ENCODE peak calls at places on chromosomes 13 and 19, in ten cellular contexts. K, E, S, V, O, C, Z, Y, W and A are unnamed samples.
A peak's percentile ranks its signal among the peaks of the same experiment; 100 is the strongest.

GRCh38 chr13:94345374-94346195 is 133.9 kb downstream of the DCT start:
- DNase-seq in K (no peak), E (no peak), S (no peak), V (no peak), O (no peak), C (peak; percentile 79), Z (no peak), Y (peak; percentile 71), W (no peak), A (no peak)

GRCh38 chr13:111282425-111282824 is 38.0 kb upstream of the TEX29 start:
- DNase-seq in K (no peak), E (no peak), S (no peak), V (no peak), O (no peak), C (no peak), Z (no peak), Y (no peak), W (no peak), A (no peak)

GRCh38 chr19:28508666-28509065 is 704.3 kb downstream of the UQCRFS1 start:
- DNase-seq in K (no peak), E (no peak), S (no peak), V (no peak), O (no peak), C (no peak), Z (no peak), Y (no peak), W (no peak), A (no peak)

GRCh38 chr13:100124265-100124664 is 35.4 kb downstream of the PCCA start:
- DNase-seq in K (no peak), E (no peak), S (no peak), V (no peak), O (no peak), C (no peak), Z (no peak), Y (peak; percentile 44), W (no peak), A (no peak)

GRCh38 chr19:3520166-3521103 is 14.3 kb downstream of the FZR1 start:
- DNase-seq in K (no peak), E (no peak), S (no peak), V (no peak), O (no peak), C (no peak), Z (no peak), Y (no peak), W (peak; percentile 60), A (no peak)

GRCh38 chr19:345320-345879 is 804 bp upstream of the MIER2 start:
- DNase-seq in K (no peak), E (no peak), S (no peak), V (no peak), O (no peak), C (no peak), Z (no peak), Y (peak; percentile 55), W (no peak), A (no peak)

GRCh38 chr19:27822336-27822735 is 1390.6 kb downstream of the UQCRFS1 start:
- DNase-seq in K (no peak), E (no peak), S (no peak), V (no peak), O (no peak), C (no peak), Z (no peak), Y (no peak), W (no peak), A (no peak)

GRCh38 chr13:94228781-94229180 is 250.7 kb downstream of the DCT start:
- DNase-seq in K (no peak), E (no peak), S (no peak), V (no peak), O (no peak), C (no peak), Z (no peak), Y (no peak), W (no peak), A (no peak)

GRCh38 chr13:109673477-109673876 is 112.9 kb downstream of the IRS2 start:
- DNase-seq in K (no peak), E (no peak), S (no peak), V (no peak), O (no peak), C (no peak), Z (no peak), Y (peak; percentile 38), W (no peak), A (no peak)

GRCh38 chr19:50717891-50718254 is 1.7 kb downstream of the SHANK1 start:
- DNase-seq in K (no peak), E (no peak), S (no peak), V (no peak), O (no peak), C (no peak), Z (no peak), Y (no peak), W (no peak), A (no peak)

GRCh38 chr13:71517004-71517403 is 350.0 kb downstream of the DACH1 start:
- DNase-seq in K (no peak), E (no peak), S (no peak), V (no peak), O (no peak), C (no peak), Z (no peak), Y (peak; percentile 35), W (no peak), A (no peak)

GRCh38 chr19:46760363-46760762 is 14.1 kb upstream of the STRN4 start:
- DNase-seq in K (no peak), E (no peak), S (no peak), V (no peak), O (no peak), C (no peak), Z (no peak), Y (no peak), W (no peak), A (no peak)

GRCh38 chr13:24148414-24149305 is 11.9 kb upstream of the SPATA13 start:
- DNase-seq in K (no peak), E (peak; percentile 56), S (no peak), V (no peak), O (no peak), C (peak; percentile 97), Z (peak; percentile 46), Y (peak; percentile 97), W (no peak), A (no peak)

GRCh38 chr19:38685666-38686529 is 38.4 kb downstream of the ACTN4 start:
- DNase-seq in K (no peak), E (peak; percentile 72), S (no peak), V (no peak), O (no peak), C (peak; percentile 67), Z (no peak), Y (peak; percentile 68), W (no peak), A (peak; percentile 37)

GRCh38 chr19:1363599-1363998 is 20.1 kb upstream of the NDUFS7 start:
- DNase-seq in K (no peak), E (no peak), S (no peak), V (no peak), O (no peak), C (no peak), Z (no peak), Y (no peak), W (no peak), A (no peak)

GRCh38 chr19:8506402-8506957 is 4.0 kb upstream of the PRAM1 start:
- DNase-seq in K (no peak), E (no peak), S (no peak), V (no peak), O (no peak), C (no peak), Z (no peak), Y (no peak), W (no peak), A (no peak)

GRCh38 chr19:22784051-22784450 is at the start of gene ZNF99:
- DNase-seq in K (no peak), E (no peak), S (no peak), V (peak; percentile 16), O (no peak), C (no peak), Z (no peak), Y (no peak), W (no peak), A (no peak)

GRCh38 chr13:106536244-106537034 is 977 bp upstream of the EFNB2 start:
- DNase-seq in K (peak; percentile 90), E (peak; percentile 93), S (peak; percentile 93), V (no peak), O (peak; percentile 90), C (peak; percentile 90), Z (no peak), Y (peak; percentile 97), W (peak; percentile 96), A (peak; percentile 55)

GRCh38 chr13:64278493-64278892 is 2862.8 kb upstream of the PCDH20 start:
- DNase-seq in K (no peak), E (no peak), S (no peak), V (no peak), O (no peak), C (peak; percentile 34), Z (peak; percentile 31), Y (peak; percentile 56), W (no peak), A (no peak)

GRCh38 chr19:37251308-37252229 is 33.6 kb downstream of the ZNF383 start:
- DNase-seq in K (peak; percentile 19), E (no peak), S (peak; percentile 45), V (peak; percentile 10), O (peak; percentile 20), C (peak; percentile 99), Z (no peak), Y (peak; percentile 98), W (peak; percentile 81), A (peak; percentile 25)

GRCh38 chr19:17654993-17655392 is 33.2 kb downstream of the UNC13A start:
- DNase-seq in K (no peak), E (no peak), S (peak; percentile 18), V (no peak), O (no peak), C (no peak), Z (no peak), Y (no peak), W (no peak), A (no peak)

GRCh38 chr19:46456930-46457329 is 14.4 kb downstream of the PNMA8A start:
- DNase-seq in K (no peak), E (no peak), S (no peak), V (no peak), O (no peak), C (no peak), Z (no peak), Y (no peak), W (peak; percentile 11), A (no peak)

GRCh38 chr19:34313188-34313587 is 51.8 kb upstream of the GPI start:
- DNase-seq in K (no peak), E (no peak), S (no peak), V (no peak), O (no peak), C (peak; percentile 52), Z (no peak), Y (peak; percentile 59), W (no peak), A (no peak)

GRCh38 chr13:26985285-26985878 is 186.2 kb downstream of the USP12 start:
- DNase-seq in K (peak; percentile 64), E (peak; percentile 83), S (peak; percentile 65), V (no peak), O (peak; percentile 21), C (peak; percentile 89), Z (peak; percentile 40), Y (peak; percentile 88), W (no peak), A (peak; percentile 25)

GRCh38 chr13:75372517-75372916 is 109.5 kb downstream of the TBC1D4 start:
- DNase-seq in K (no peak), E (peak; percentile 59), S (no peak), V (no peak), O (no peak), C (peak; percentile 78), Z (no peak), Y (peak; percentile 69), W (no peak), A (no peak)

GRCh38 chr13:25466880-25467279 is 95.1 kb downstream of the ATP8A2 start:
- DNase-seq in K (no peak), E (no peak), S (no peak), V (no peak), O (no peak), C (no peak), Z (no peak), Y (no peak), W (no peak), A (no peak)

GRCh38 chr19:46299004-46299509 is 2.2 kb downstream of the HIF3A start:
- DNase-seq in K (no peak), E (no peak), S (no peak), V (peak; percentile 81), O (no peak), C (peak; percentile 96), Z (peak; percentile 80), Y (peak; percentile 98), W (peak; percentile 97), A (no peak)

GRCh38 chr13:109569938-109570711 is 216.3 kb downstream of the IRS2 start:
- DNase-seq in K (no peak), E (no peak), S (peak; percentile 23), V (no peak), O (no peak), C (no peak), Z (no peak), Y (no peak), W (no peak), A (no peak)